ENCODE peak calls at places on chromosome 11, in ten cellular contexts. X, W, N, F, B, Q, R, V, O and T are unnamed samples.

GRCh38 chr11:834371-835316 is 1.9 kb downstream of the CD151 start:
- DNase-seq in V (peak; percentile 72), W (peak; percentile 38), N (peak; percentile 92), X (no peak), B (peak; percentile 84), F (no peak), Q (peak; percentile 77), R (peak; percentile 81), O (no peak), T (peak; percentile 85)

GRCh38 chr11:2801711-2802388 is 83.7 kb downstream of the CDKN1C start:
- DNase-seq in O (peak; percentile 27), Q (no peak), F (no peak), R (peak; percentile 27), W (no peak), X (peak; percentile 10), N (peak; percentile 28), B (no peak), V (no peak), T (peak; percentile 17)

GRCh38 chr11:44623716-44624491 is 58.4 kb downstream of the CD82 start:
- DNase-seq in B (no peak), W (no peak), X (no peak), N (no peak), V (no peak), R (peak; percentile 29), Q (peak; percentile 39), F (no peak), O (no peak), T (peak; percentile 43)

GRCh38 chr11:126348806-126349582 is 6.5 kb upstream of the ST3GAL4 start:
- DNase-seq in W (peak; percentile 60), X (no peak), Q (peak; percentile 75), V (no peak), N (peak; percentile 64), B (no peak), F (no peak), O (no peak), R (no peak), T (no peak)

GRCh38 chr11:35907648-35908431 is 36.0 kb upstream of the LDLRAD3 start:
- DNase-seq in R (no peak), N (no peak), O (no peak), Q (peak; percentile 88), V (peak; percentile 54), F (no peak), W (peak; percentile 96), B (no peak), X (no peak), T (no peak)

GRCh38 chr11:17208257-17208999 is 642 bp upstream of the PIK3C2A start:
- DNase-seq in N (no peak), Q (peak; percentile 72), W (peak; percentile 80), X (peak; percentile 63), B (peak; percentile 38), F (peak; percentile 73), V (peak; percentile 82), O (peak; percentile 95), R (peak; percentile 68), T (peak; percentile 48)

GRCh38 chr11:113176561-113176960 is 137.8 kb upstream of the TTC12 start:
- DNase-seq in Q (peak; percentile 40), W (peak; percentile 62), F (no peak), V (no peak), R (no peak), B (no peak), X (no peak), O (no peak), N (no peak), T (no peak)

GRCh38 chr11:67530282-67530592 is 7.0 kb upstream of the CABP2 start:
- DNase-seq in B (no peak), W (no peak), O (no peak), X (no peak), R (no peak), F (no peak), N (no peak), V (no peak), Q (no peak), T (no peak)

GRCh38 chr11:66067640-66068039 is 2.4 kb upstream of the PACS1 start:
- DNase-seq in V (no peak), R (no peak), X (no peak), O (no peak), F (no peak), B (no peak), N (no peak), W (no peak), Q (no peak), T (no peak)

GRCh38 chr11:66068154-66068821 is 1.8 kb upstream of the PACS1 start:
- DNase-seq in W (peak; percentile 79), Q (peak; percentile 80), X (peak; percentile 90), N (peak; percentile 79), V (peak; percentile 42), B (peak; percentile 71), O (peak; percentile 79), R (peak; percentile 74), F (peak; percentile 86), T (peak; percentile 71)

GRCh38 chr11:66069715-66070603 is at the start of gene PACS1:
- DNase-seq in Q (peak; percentile 95), W (peak; percentile 91), X (peak; percentile 73), V (no peak), F (peak; percentile 94), B (peak; percentile 87), R (peak; percentile 80), O (no peak), N (peak; percentile 86), T (no peak)

GRCh38 chr11:66070604-66071325 is 693 bp downstream of the PACS1 start:
- DNase-seq in Q (peak; percentile 59), N (peak; percentile 77), B (peak; percentile 66), X (peak; percentile 45), V (no peak), W (peak; percentile 39), F (peak; percentile 74), O (no peak), R (no peak), T (no peak)

GRCh38 chr11:66068923-66069714 is 953 bp upstream of the PACS1 start:
- DNase-seq in B (peak; percentile 62), W (peak; percentile 61), R (no peak), X (peak; percentile 49), O (no peak), Q (peak; percentile 76), F (peak; percentile 53), V (no peak), N (no peak), T (peak; percentile 78)
- TF ChIP-seq CTCF in B (no peak), W (peak; percentile 40), R (no peak), X (no peak), O (no peak), Q (peak; percentile 20), F (peak; percentile 29), V (no peak), N (peak; percentile 14), T (no peak)

DNA sequence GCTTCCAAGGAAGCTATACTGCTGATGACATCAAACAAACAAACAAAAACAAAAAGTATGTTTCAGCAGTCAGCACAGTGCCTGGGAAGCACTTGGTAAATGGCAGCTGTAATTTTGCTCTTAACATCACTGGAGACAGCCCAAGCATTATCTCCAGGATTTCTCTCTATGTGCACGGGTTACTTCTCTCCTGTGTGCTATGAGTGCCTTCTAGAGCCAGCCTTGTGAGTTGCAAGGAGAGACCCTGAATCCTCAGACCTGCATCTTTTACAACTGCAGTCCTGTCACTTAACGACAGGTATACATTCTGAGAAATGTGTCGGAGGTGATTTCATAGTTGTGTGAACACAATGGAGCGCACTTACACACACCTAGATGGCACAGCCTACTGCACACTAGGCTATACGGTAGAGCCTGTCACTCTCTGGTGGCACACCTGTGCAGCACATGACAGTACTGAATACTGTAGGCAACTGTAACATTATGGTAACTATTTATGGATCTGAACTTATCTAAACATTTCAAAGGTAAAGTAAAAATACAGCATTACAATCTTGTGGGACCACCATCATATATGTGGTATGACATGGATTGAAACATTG is 662.5 kb upstream of the B3GAT1 start:
- DNase-seq in V (no peak), R (no peak), W (peak; percentile 42), B (no peak), N (no peak), X (no peak), O (peak; percentile 63), Q (peak; percentile 8), F (no peak), T (no peak)
- TF ChIP-seq CTCF in V (no peak), R (no peak), W (peak; percentile 56), B (peak; percentile 12), N (no peak), X (no peak), O (peak; percentile 92), Q (no peak), F (peak; percentile 33), T (no peak)

GRCh38 chr11:73171762-73172161 is 29.6 kb upstream of the FCHSD2 start:
- DNase-seq in O (no peak), F (no peak), V (no peak), N (peak; percentile 13), B (no peak), R (no peak), Q (no peak), X (no peak), W (no peak), T (no peak)

GRCh38 chr11:73175551-73176144 is 33.5 kb upstream of the FCHSD2 start:
- DNase-seq in X (no peak), F (no peak), V (no peak), O (peak; percentile 44), R (no peak), Q (no peak), N (peak; percentile 14), B (peak; percentile 43), W (no peak), T (no peak)

GRCh38 chr11:73174495-73174791 is 32.3 kb upstream of the FCHSD2 start:
- DNase-seq in W (no peak), V (no peak), Q (no peak), O (no peak), N (peak; percentile 12), B (no peak), F (no peak), X (no peak), R (no peak), T (no peak)

GRCh38 chr11:73172992-73173656 is 31.0 kb upstream of the FCHSD2 start:
- DNase-seq in V (no peak), B (no peak), F (no peak), W (no peak), Q (no peak), O (peak; percentile 82), N (no peak), R (no peak), X (no peak), T (no peak)

DNA sequence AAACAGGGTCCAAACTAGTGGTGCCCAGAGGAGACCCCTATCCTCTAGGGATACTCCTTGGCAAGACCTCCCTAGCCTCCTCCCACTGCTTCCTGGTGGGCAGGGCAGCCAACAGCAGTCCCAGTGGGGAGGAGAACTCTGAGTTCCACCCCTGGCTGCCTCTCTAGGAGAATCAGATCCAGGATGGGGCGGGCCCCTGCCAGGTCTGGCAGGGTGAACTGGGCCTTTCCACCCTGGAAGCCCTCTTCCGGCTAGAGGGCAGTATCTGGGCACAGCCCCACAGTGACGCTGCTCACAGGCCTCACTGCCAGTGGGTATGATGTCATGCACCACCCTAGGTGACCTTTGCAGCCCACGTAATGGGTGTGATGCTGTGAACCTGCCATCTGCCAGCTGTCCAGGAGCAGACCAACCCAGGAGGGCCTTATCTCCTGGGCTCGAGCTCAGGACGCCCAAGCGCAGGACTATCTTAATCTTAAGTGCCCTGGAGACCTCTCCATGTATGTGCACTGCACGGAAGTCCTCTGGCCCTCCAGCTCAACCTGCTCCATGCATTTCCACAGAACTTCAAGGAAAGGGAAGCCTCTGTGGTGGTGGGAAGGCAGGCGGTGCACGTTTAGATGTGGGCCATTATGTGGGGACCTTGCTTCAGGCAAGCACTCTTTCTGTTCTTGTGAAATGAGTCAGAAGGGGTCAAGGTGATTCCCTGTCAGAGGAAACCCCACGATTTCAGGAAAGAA is 31.8 kb upstream of the FCHSD2 start:
- DNase-seq in O (no peak), B (peak; percentile 73), F (no peak), R (no peak), W (no peak), V (no peak), Q (no peak), N (peak; percentile 88), X (no peak), T (no peak)
- TF ChIP-seq CTCF in O (no peak), B (peak; percentile 33), F (no peak), R (no peak), W (no peak), V (no peak), Q (no peak), N (no peak), X (no peak), T (no peak)

DNA sequence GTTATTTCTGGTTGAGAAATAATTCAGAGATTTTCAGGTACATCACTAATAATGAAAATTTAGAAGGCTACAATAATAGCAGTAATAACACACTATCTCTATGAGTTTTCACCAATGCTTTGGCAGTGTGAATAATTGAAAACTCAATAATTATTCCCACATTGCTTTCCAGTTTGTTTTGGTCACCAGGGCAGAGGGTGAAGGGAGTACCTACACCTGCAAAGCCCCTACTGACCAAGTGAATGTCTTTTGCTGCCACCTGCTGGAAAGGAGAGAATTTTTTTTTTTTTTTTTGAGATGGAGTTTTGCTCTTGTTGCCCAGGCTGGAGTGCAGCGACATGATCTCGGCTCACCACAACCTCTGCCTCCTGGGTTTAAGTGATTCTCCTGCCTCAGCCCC is 3.2 kb downstream of the NELL1 start:
- DNase-seq in F (peak; percentile 50), R (no peak), V (peak; percentile 6), O (no peak), X (no peak), W (peak; percentile 13), Q (peak; percentile 10), B (no peak), N (no peak), T (no peak)
- TF ChIP-seq CTCF in F (peak; percentile 59), R (no peak), V (no peak), O (peak; percentile 42), X (peak; percentile 41), W (peak; percentile 52), Q (peak; percentile 34), B (peak; percentile 24), N (peak; percentile 21), T (no peak)